ENCODE peak calls at places on chromosome X, in five cellular contexts. One of them, this sample, is unnamed.

GRCh38 chrX:133726642-133727041 is 258.8 kb downstream of the GPC3 start:
- DNase-seq in choroid plexus epithelial cell: no peak
- DNase-seq in activated CD4-positive, alpha-beta T cell treated with anti-CD3 and anti-CD28 coated beads for 48 hours: no peak
- DNase-seq in NCI-H774: no peak
- DNase-seq in MV-4-11: no peak
- DNase-seq in this sample: no peak

GRCh38 chrX:48493890-48494364 is 14.9 kb upstream of the PORCN start:
- DNase-seq in MV-4-11: peak
- DNase-seq in activated CD4-positive, alpha-beta T cell treated with anti-CD3 and anti-CD28 coated beads for 48 hours: peak
- DNase-seq in choroid plexus epithelial cell: peak
- DNase-seq in NCI-H774: peak
- DNase-seq in this sample: peak

GRCh38 chrX:67654301-67654700 is 110.5 kb downstream of the AR start:
- DNase-seq in choroid plexus epithelial cell: no peak
- DNase-seq in NCI-H774: no peak
- DNase-seq in activated CD4-positive, alpha-beta T cell treated with anti-CD3 and anti-CD28 coated beads for 48 hours: no peak
- DNase-seq in MV-4-11: no peak
- DNase-seq in this sample: no peak

GRCh38 chrX:70444326-70445196 is at the start of gene DLG3:
- DNase-seq in choroid plexus epithelial cell: peak
- DNase-seq in activated CD4-positive, alpha-beta T cell treated with anti-CD3 and anti-CD28 coated beads for 48 hours: peak
- DNase-seq in MV-4-11: no peak
- DNase-seq in NCI-H774: no peak
- DNase-seq in this sample: no peak

GRCh38 chrX:29229802-29230201 is 642.6 kb downstream of the IL1RAPL1 start:
- DNase-seq in choroid plexus epithelial cell: no peak
- DNase-seq in NCI-H774: no peak
- DNase-seq in activated CD4-positive, alpha-beta T cell treated with anti-CD3 and anti-CD28 coated beads for 48 hours: no peak
- DNase-seq in MV-4-11: no peak
- DNase-seq in this sample: no peak

GRCh38 chrX:151870603-151871002 is 42.1 kb upstream of the MAGEA4 start:
- DNase-seq in NCI-H774: no peak
- DNase-seq in choroid plexus epithelial cell: peak
- DNase-seq in activated CD4-positive, alpha-beta T cell treated with anti-CD3 and anti-CD28 coated beads for 48 hours: no peak
- DNase-seq in MV-4-11: no peak
- DNase-seq in this sample: peak

GRCh38 chrX:29496636-29497180 is 718.7 kb upstream of the MAGEB2 start:
- DNase-seq in NCI-H774: no peak
- DNase-seq in MV-4-11: no peak
- DNase-seq in activated CD4-positive, alpha-beta T cell treated with anti-CD3 and anti-CD28 coated beads for 48 hours: no peak
- DNase-seq in choroid plexus epithelial cell: no peak
- DNase-seq in this sample: no peak

GRCh38 chrX:19190902-19191301 is 68.6 kb upstream of the ADGRG2 start:
- DNase-seq in MV-4-11: no peak
- DNase-seq in choroid plexus epithelial cell: no peak
- DNase-seq in activated CD4-positive, alpha-beta T cell treated with anti-CD3 and anti-CD28 coated beads for 48 hours: no peak
- DNase-seq in NCI-H774: no peak
- DNase-seq in this sample: no peak

GRCh38 chrX:107119281-107119680 is 659 bp upstream of the RBM41 start:
- DNase-seq in activated CD4-positive, alpha-beta T cell treated with anti-CD3 and anti-CD28 coated beads for 48 hours: no peak
- DNase-seq in choroid plexus epithelial cell: no peak
- DNase-seq in NCI-H774: no peak
- DNase-seq in MV-4-11: no peak
- DNase-seq in this sample: no peak

GRCh38 chrX:110257889-110258288 is 60.0 kb downstream of the AMMECR1 start:
- DNase-seq in activated CD4-positive, alpha-beta T cell treated with anti-CD3 and anti-CD28 coated beads for 48 hours: no peak
- DNase-seq in choroid plexus epithelial cell: no peak
- DNase-seq in MV-4-11: no peak
- DNase-seq in NCI-H774: no peak
- DNase-seq in this sample: no peak

GRCh38 chrX:85140963-85141362 is 102.6 kb downstream of the SATL1 start:
- DNase-seq in NCI-H774: no peak
- DNase-seq in choroid plexus epithelial cell: no peak
- DNase-seq in MV-4-11: no peak
- DNase-seq in activated CD4-positive, alpha-beta T cell treated with anti-CD3 and anti-CD28 coated beads for 48 hours: no peak
- DNase-seq in this sample: no peak

GRCh38 chrX:126550816-126551215 is 1.8 kb downstream of the DCAF12L1 start:
- DNase-seq in activated CD4-positive, alpha-beta T cell treated with anti-CD3 and anti-CD28 coated beads for 48 hours: no peak
- DNase-seq in choroid plexus epithelial cell: no peak
- DNase-seq in MV-4-11: no peak
- DNase-seq in NCI-H774: no peak
- DNase-seq in this sample: no peak

GRCh38 chrX:109839694-109840358 is 106.8 kb upstream of the ACSL4 start:
- DNase-seq in activated CD4-positive, alpha-beta T cell treated with anti-CD3 and anti-CD28 coated beads for 48 hours: peak
- DNase-seq in NCI-H774: no peak
- DNase-seq in choroid plexus epithelial cell: peak
- DNase-seq in MV-4-11: peak
- DNase-seq in this sample: peak

GRCh38 chrX:147811803-147812202 is 99.9 kb upstream of the FMR1 start:
- DNase-seq in choroid plexus epithelial cell: no peak
- DNase-seq in MV-4-11: no peak
- DNase-seq in activated CD4-positive, alpha-beta T cell treated with anti-CD3 and anti-CD28 coated beads for 48 hours: no peak
- DNase-seq in NCI-H774: no peak
- DNase-seq in this sample: no peak

GRCh38 chrX:55336176-55336575 is 71.5 kb upstream of the PAGE3 start:
- DNase-seq in MV-4-11: no peak
- DNase-seq in NCI-H774: no peak
- DNase-seq in choroid plexus epithelial cell: no peak
- DNase-seq in activated CD4-positive, alpha-beta T cell treated with anti-CD3 and anti-CD28 coated beads for 48 hours: no peak
- DNase-seq in this sample: no peak

GRCh38 chrX:153873282-153874090 is 12.5 kb downstream of the L1CAM start:
- DNase-seq in MV-4-11: no peak
- DNase-seq in choroid plexus epithelial cell: no peak
- DNase-seq in NCI-H774: no peak
- DNase-seq in activated CD4-positive, alpha-beta T cell treated with anti-CD3 and anti-CD28 coated beads for 48 hours: no peak
- DNase-seq in this sample: no peak

GRCh38 chrX:131565909-131566308 is 22.0 kb downstream of the OR13H1 start:
- DNase-seq in activated CD4-positive, alpha-beta T cell treated with anti-CD3 and anti-CD28 coated beads for 48 hours: no peak
- DNase-seq in NCI-H774: no peak
- DNase-seq in MV-4-11: no peak
- DNase-seq in choroid plexus epithelial cell: no peak
- DNase-seq in this sample: no peak

GRCh38 chrX:153782324-153782723 is 1.5 kb downstream of the SRPK3 start:
- DNase-seq in MV-4-11: no peak
- DNase-seq in choroid plexus epithelial cell: no peak
- DNase-seq in activated CD4-positive, alpha-beta T cell treated with anti-CD3 and anti-CD28 coated beads for 48 hours: no peak
- DNase-seq in NCI-H774: peak
- DNase-seq in this sample: no peak

This sample was measured in brain microvascular endothelial cell.